ENCODE peak calls at places on chromosomes 2 and 18, in five cellular contexts. One of them, this sample, is unnamed.

GRCh38 chr2:222228046-222228445 is 70.8 kb downstream of the PAX3 start:
- DNase-seq in NAMALWA: no peak
- DNase-seq in stimulated activated naive CD8-positive, alpha-beta T cell treated with anti-CD3 and anti-CD28 coated beads, Interleukin-15, Interleukin-2, amounts not matched to agents 100 U/mL and 50 U/mL, for 24 hours: no peak
- DNase-seq in CD4-positive, CD25-positive, alpha-beta regulatory T cell: no peak
- DNase-seq in head of caudate nucleus: no peak
- DNase-seq in this sample: no peak

GRCh38 chr18:62200121-62200914 is 13.3 kb downstream of the RELCH start:
- DNase-seq in NAMALWA: no peak
- DNase-seq in stimulated activated naive CD8-positive, alpha-beta T cell treated with anti-CD3 and anti-CD28 coated beads, Interleukin-15, Interleukin-2, amounts not matched to agents 100 U/mL and 50 U/mL, for 24 hours: no peak
- DNase-seq in CD4-positive, CD25-positive, alpha-beta regulatory T cell: no peak
- DNase-seq in head of caudate nucleus: no peak
- DNase-seq in this sample: no peak

GRCh38 chr2:3447789-3448317 is 68.4 kb downstream of the TRAPPC12 start:
- DNase-seq in NAMALWA: no peak
- DNase-seq in stimulated activated naive CD8-positive, alpha-beta T cell treated with anti-CD3 and anti-CD28 coated beads, Interleukin-15, Interleukin-2, amounts not matched to agents 100 U/mL and 50 U/mL, for 24 hours: no peak
- DNase-seq in CD4-positive, CD25-positive, alpha-beta regulatory T cell: no peak
- DNase-seq in head of caudate nucleus: no peak
- DNase-seq in this sample: no peak

GRCh38 chr2:45904931-45905642 is 253.6 kb downstream of the PRKCE start:
- DNase-seq in NAMALWA: peak
- DNase-seq in stimulated activated naive CD8-positive, alpha-beta T cell treated with anti-CD3 and anti-CD28 coated beads, Interleukin-15, Interleukin-2, amounts not matched to agents 100 U/mL and 50 U/mL, for 24 hours: no peak
- DNase-seq in CD4-positive, CD25-positive, alpha-beta regulatory T cell: no peak
- DNase-seq in head of caudate nucleus: no peak
- DNase-seq in this sample: no peak

GRCh38 chr18:25630682-25631081 is 278.7 kb upstream of the ZNF521 start:
- DNase-seq in NAMALWA: no peak
- DNase-seq in stimulated activated naive CD8-positive, alpha-beta T cell treated with anti-CD3 and anti-CD28 coated beads, Interleukin-15, Interleukin-2, amounts not matched to agents 100 U/mL and 50 U/mL, for 24 hours: no peak
- DNase-seq in CD4-positive, CD25-positive, alpha-beta regulatory T cell: no peak
- DNase-seq in head of caudate nucleus: no peak
- DNase-seq in this sample: no peak

GRCh38 chr2:68182902-68183301 is 25.2 kb downstream of the PNO1 start:
- DNase-seq in NAMALWA: no peak
- DNase-seq in stimulated activated naive CD8-positive, alpha-beta T cell treated with anti-CD3 and anti-CD28 coated beads, Interleukin-15, Interleukin-2, amounts not matched to agents 100 U/mL and 50 U/mL, for 24 hours: no peak
- DNase-seq in CD4-positive, CD25-positive, alpha-beta regulatory T cell: no peak
- DNase-seq in head of caudate nucleus: no peak
- DNase-seq in this sample: no peak

GRCh38 chr2:88545118-88545517 is 82.1 kb downstream of the EIF2AK3 start:
- DNase-seq in NAMALWA: peak
- DNase-seq in stimulated activated naive CD8-positive, alpha-beta T cell treated with anti-CD3 and anti-CD28 coated beads, Interleukin-15, Interleukin-2, amounts not matched to agents 100 U/mL and 50 U/mL, for 24 hours: no peak
- DNase-seq in CD4-positive, CD25-positive, alpha-beta regulatory T cell: no peak
- DNase-seq in head of caudate nucleus: no peak
- DNase-seq in this sample: no peak

GRCh38 chr2:99747842-99748241 is 258.0 kb upstream of the REV1 start:
- DNase-seq in NAMALWA: no peak
- DNase-seq in stimulated activated naive CD8-positive, alpha-beta T cell treated with anti-CD3 and anti-CD28 coated beads, Interleukin-15, Interleukin-2, amounts not matched to agents 100 U/mL and 50 U/mL, for 24 hours: no peak
- DNase-seq in CD4-positive, CD25-positive, alpha-beta regulatory T cell: no peak
- DNase-seq in head of caudate nucleus: no peak
- DNase-seq in this sample: no peak

GRCh38 chr2:172438741-172439508 is 11.5 kb downstream of the ITGA6 start:
- DNase-seq in NAMALWA: no peak
- DNase-seq in stimulated activated naive CD8-positive, alpha-beta T cell treated with anti-CD3 and anti-CD28 coated beads, Interleukin-15, Interleukin-2, amounts not matched to agents 100 U/mL and 50 U/mL, for 24 hours: no peak
- DNase-seq in CD4-positive, CD25-positive, alpha-beta regulatory T cell: no peak
- DNase-seq in head of caudate nucleus: no peak
- DNase-seq in this sample: no peak

GRCh38 chr2:240230424-240230945 is 90.0 kb upstream of the OTOS start:
- DNase-seq in NAMALWA: no peak
- DNase-seq in stimulated activated naive CD8-positive, alpha-beta T cell treated with anti-CD3 and anti-CD28 coated beads, Interleukin-15, Interleukin-2, amounts not matched to agents 100 U/mL and 50 U/mL, for 24 hours: no peak
- DNase-seq in CD4-positive, CD25-positive, alpha-beta regulatory T cell: no peak
- DNase-seq in head of caudate nucleus: no peak
- DNase-seq in this sample: no peak

GRCh38 chr2:126795661-126796060 is 103.0 kb upstream of the TEX51 start:
- DNase-seq in NAMALWA: no peak
- DNase-seq in stimulated activated naive CD8-positive, alpha-beta T cell treated with anti-CD3 and anti-CD28 coated beads, Interleukin-15, Interleukin-2, amounts not matched to agents 100 U/mL and 50 U/mL, for 24 hours: no peak
- DNase-seq in CD4-positive, CD25-positive, alpha-beta regulatory T cell: no peak
- DNase-seq in head of caudate nucleus: no peak
- DNase-seq in this sample: no peak

GRCh38 chr2:202140522-202141292 is 67.7 kb downstream of the KIAA2012 start:
- DNase-seq in NAMALWA: no peak
- DNase-seq in stimulated activated naive CD8-positive, alpha-beta T cell treated with anti-CD3 and anti-CD28 coated beads, Interleukin-15, Interleukin-2, amounts not matched to agents 100 U/mL and 50 U/mL, for 24 hours: no peak
- DNase-seq in CD4-positive, CD25-positive, alpha-beta regulatory T cell: no peak
- DNase-seq in head of caudate nucleus: no peak
- DNase-seq in this sample: no peak

GRCh38 chr2:232348936-232349335 is 29.6 kb upstream of the ALPP start:
- DNase-seq in NAMALWA: no peak
- DNase-seq in stimulated activated naive CD8-positive, alpha-beta T cell treated with anti-CD3 and anti-CD28 coated beads, Interleukin-15, Interleukin-2, amounts not matched to agents 100 U/mL and 50 U/mL, for 24 hours: no peak
- DNase-seq in CD4-positive, CD25-positive, alpha-beta regulatory T cell: peak
- DNase-seq in head of caudate nucleus: no peak
- DNase-seq in this sample: no peak

GRCh38 chr2:709138-709779 is 32.1 kb upstream of the TMEM18 start:
- DNase-seq in NAMALWA: no peak
- DNase-seq in stimulated activated naive CD8-positive, alpha-beta T cell treated with anti-CD3 and anti-CD28 coated beads, Interleukin-15, Interleukin-2, amounts not matched to agents 100 U/mL and 50 U/mL, for 24 hours: no peak
- DNase-seq in CD4-positive, CD25-positive, alpha-beta regulatory T cell: no peak
- DNase-seq in head of caudate nucleus: no peak
- DNase-seq in this sample: no peak

GRCh38 chr2:152034257-152034801 is 64.5 kb downstream of the CACNB4 start:
- DNase-seq in NAMALWA: no peak
- DNase-seq in stimulated activated naive CD8-positive, alpha-beta T cell treated with anti-CD3 and anti-CD28 coated beads, Interleukin-15, Interleukin-2, amounts not matched to agents 100 U/mL and 50 U/mL, for 24 hours: no peak
- DNase-seq in CD4-positive, CD25-positive, alpha-beta regulatory T cell: no peak
- DNase-seq in head of caudate nucleus: no peak
- DNase-seq in this sample: no peak

GRCh38 chr2:11406492-11407381 is 59.2 kb downstream of the E2F6 start:
- DNase-seq in NAMALWA: peak
- DNase-seq in stimulated activated naive CD8-positive, alpha-beta T cell treated with anti-CD3 and anti-CD28 coated beads, Interleukin-15, Interleukin-2, amounts not matched to agents 100 U/mL and 50 U/mL, for 24 hours: no peak
- DNase-seq in CD4-positive, CD25-positive, alpha-beta regulatory T cell: no peak
- DNase-seq in head of caudate nucleus: peak
- DNase-seq in this sample: peak

GRCh38 chr2:46377287-46377605 is 80.0 kb downstream of the EPAS1 start:
- DNase-seq in NAMALWA: no peak
- DNase-seq in stimulated activated naive CD8-positive, alpha-beta T cell treated with anti-CD3 and anti-CD28 coated beads, Interleukin-15, Interleukin-2, amounts not matched to agents 100 U/mL and 50 U/mL, for 24 hours: no peak
- DNase-seq in CD4-positive, CD25-positive, alpha-beta regulatory T cell: no peak
- DNase-seq in head of caudate nucleus: peak
- DNase-seq in this sample: no peak

GRCh38 chr2:208036357-208036756 is 11.0 kb upstream of the PLEKHM3 start:
- DNase-seq in NAMALWA: no peak
- DNase-seq in stimulated activated naive CD8-positive, alpha-beta T cell treated with anti-CD3 and anti-CD28 coated beads, Interleukin-15, Interleukin-2, amounts not matched to agents 100 U/mL and 50 U/mL, for 24 hours: no peak
- DNase-seq in CD4-positive, CD25-positive, alpha-beta regulatory T cell: no peak
- DNase-seq in head of caudate nucleus: no peak
- DNase-seq in this sample: no peak

GRCh38 chr18:48375150-48375790 is 33.9 kb downstream of the ZBTB7C start:
- DNase-seq in NAMALWA: no peak
- DNase-seq in stimulated activated naive CD8-positive, alpha-beta T cell treated with anti-CD3 and anti-CD28 coated beads, Interleukin-15, Interleukin-2, amounts not matched to agents 100 U/mL and 50 U/mL, for 24 hours: no peak
- DNase-seq in CD4-positive, CD25-positive, alpha-beta regulatory T cell: no peak
- DNase-seq in head of caudate nucleus: no peak
- DNase-seq in this sample: no peak

GRCh38 chr2:28702415-28702859 is 49.2 kb upstream of the PPP1CB start:
- DNase-seq in NAMALWA: no peak
- DNase-seq in stimulated activated naive CD8-positive, alpha-beta T cell treated with anti-CD3 and anti-CD28 coated beads, Interleukin-15, Interleukin-2, amounts not matched to agents 100 U/mL and 50 U/mL, for 24 hours: no peak
- DNase-seq in CD4-positive, CD25-positive, alpha-beta regulatory T cell: no peak
- DNase-seq in head of caudate nucleus: no peak
- DNase-seq in this sample: no peak

GRCh38 chr2:33442528-33443069 is 33.9 kb upstream of the RASGRP3 start:
- DNase-seq in NAMALWA: no peak
- DNase-seq in stimulated activated naive CD8-positive, alpha-beta T cell treated with anti-CD3 and anti-CD28 coated beads, Interleukin-15, Interleukin-2, amounts not matched to agents 100 U/mL and 50 U/mL, for 24 hours: no peak
- DNase-seq in CD4-positive, CD25-positive, alpha-beta regulatory T cell: no peak
- DNase-seq in head of caudate nucleus: peak
- DNase-seq in this sample: peak

GRCh38 chr2:8490166-8490565 is 191.7 kb upstream of the ID2 start:
- DNase-seq in NAMALWA: no peak
- DNase-seq in stimulated activated naive CD8-positive, alpha-beta T cell treated with anti-CD3 and anti-CD28 coated beads, Interleukin-15, Interleukin-2, amounts not matched to agents 100 U/mL and 50 U/mL, for 24 hours: no peak
- DNase-seq in CD4-positive, CD25-positive, alpha-beta regulatory T cell: no peak
- DNase-seq in head of caudate nucleus: no peak
- DNase-seq in this sample: no peak